ENCODE peak calls at places on chromosomes 3 and 15, in four cellular contexts. P, R, V and O are unnamed samples. For H3K27me3, the result is how much of the 10 kb centered on the place peaks cover.

GRCh38 chr3:125069968-125070745 is 14.4 kb upstream of the HEG1 start:
- DNase-seq in R (no peak), V (no peak), P (no peak), O (no peak)

GRCh38 chr15:36579792-36580431 is 486 bp downstream of the CDIN1 start:
- DNase-seq in R (no peak), V (no peak), P (no peak), O (peak)

GRCh38 chr15:75335705-75336355 is at the start of gene COMMD4:
- DNase-seq in V (peak), P (peak), R (peak), O (peak)

GRCh38 chr3:39052613-39053012 is 797 bp downstream of the WDR48 start:
- DNase-seq in R (no peak), V (no peak), P (no peak), O (no peak)

GRCh38 chr15:70632079-70632850 is 131.1 kb downstream of the UACA start:
- DNase-seq in V (no peak), R (no peak), P (no peak), O (no peak)

GRCh38 chr3:142165194-142165593 is 15.8 kb upstream of the TFDP2 start:
- DNase-seq in P (no peak), V (no peak), R (no peak), O (no peak)

GRCh38 chr3:171383206-171384018 is 76.8 kb downstream of the TNIK start:
- DNase-seq in R (no peak), V (no peak), P (no peak), O (no peak)

GRCh38 chr3:46998121-46998851 is 18.8 kb downstream of the NBEAL2 start:
- DNase-seq in R (peak), P (peak), V (no peak), O (peak)

GRCh38 chr15:61118885-61119284 is 110.2 kb downstream of the RORA start:
- DNase-seq in P (no peak), V (no peak), R (peak), O (no peak)

GRCh38 chr15:84795186-84795585 is 22.0 kb upstream of the ALPK3 start:
- DNase-seq in R (no peak), P (no peak), V (no peak), O (no peak)

GRCh38 chr3:55416381-55416821 is 70.7 kb downstream of the WNT5A start:
- DNase-seq in V (peak), P (no peak), R (no peak), O (no peak)

GRCh38 chr3:62951037-62951613 is 75.9 kb upstream of the CADPS start:
- DNase-seq in R (peak), P (no peak), V (no peak), O (no peak)

GRCh38 chr3:72938471-72939265 is 50.8 kb downstream of the GXYLT2 start:
- DNase-seq in V (peak), P (peak), R (peak), O (peak)

GRCh38 chr15:70714575-70714974 is 48.8 kb downstream of the UACA start:
- DNase-seq in R (no peak), V (no peak), P (no peak), O (no peak)

GRCh38 chr3:125236331-125236903 is 23.9 kb upstream of the SLC12A8 start:
- DNase-seq in P (peak), R (no peak), V (no peak), O (no peak)

GRCh38 chr3:149969945-149970715 is 565 bp downstream of the PFN2 start:
- DNase-seq in R (peak), P (peak), V (peak), O (peak)

GRCh38 chr3:8837172-8837571 is 67.8 kb upstream of the OXTR start:
- DNase-seq in P (no peak), R (no peak), V (no peak), O (no peak)

GRCh38 chr3:116445291-116445841 is at the start of gene LSAMP:
- DNase-seq in P (peak), R (peak), V (no peak), O (no peak)

GRCh38 chr3:14867936-14868570 is 49.3 kb downstream of the FGD5 start:
- DNase-seq in P (no peak), R (no peak), V (no peak), O (no peak)

GRCh38 chr3:45516829-45517228 is 77.7 kb upstream of the LIMD1 start:
- DNase-seq in P (no peak), R (no peak), V (peak), O (no peak)

GRCh38 chr3:42652611-42653302 is 740 bp upstream of the ZBTB47 start:
- DNase-seq in V (peak), P (peak), R (peak), O (no peak)

GRCh38 chr3:24545917-24546316 is 51.3 kb upstream of the THRB start:
- DNase-seq in P (peak), V (no peak), R (no peak), O (no peak)

GRCh38 chr15:51198701-51199253 is 104.1 kb upstream of the TNFAIP8L3 start:
- DNase-seq in R (no peak), V (no peak), P (no peak), O (no peak)

GRCh38 chr15:63178034-63178433 is 11.4 kb upstream of the RAB8B start:
- DNase-seq in P (no peak), V (no peak), R (peak), O (no peak)

GRCh38 chr15:71970435-71970834 is 147.5 kb downstream of the MYO9A start:
- DNase-seq in R (no peak), P (no peak), V (no peak), O (no peak)

GRCh38 chr15:71975816-71976150 is 142.2 kb downstream of the MYO9A start:
- DNase-seq in V (no peak), P (no peak), R (no peak), O (no peak)

GRCh38 chr15:71971905-71972304 is 146.0 kb downstream of the MYO9A start:
- DNase-seq in P (no peak), R (no peak), V (no peak), O (no peak)

GRCh38 chr15:71973366-71973765 is 144.6 kb downstream of the MYO9A start:
- DNase-seq in R (no peak), P (no peak), V (no peak), O (no peak)

DNA sequence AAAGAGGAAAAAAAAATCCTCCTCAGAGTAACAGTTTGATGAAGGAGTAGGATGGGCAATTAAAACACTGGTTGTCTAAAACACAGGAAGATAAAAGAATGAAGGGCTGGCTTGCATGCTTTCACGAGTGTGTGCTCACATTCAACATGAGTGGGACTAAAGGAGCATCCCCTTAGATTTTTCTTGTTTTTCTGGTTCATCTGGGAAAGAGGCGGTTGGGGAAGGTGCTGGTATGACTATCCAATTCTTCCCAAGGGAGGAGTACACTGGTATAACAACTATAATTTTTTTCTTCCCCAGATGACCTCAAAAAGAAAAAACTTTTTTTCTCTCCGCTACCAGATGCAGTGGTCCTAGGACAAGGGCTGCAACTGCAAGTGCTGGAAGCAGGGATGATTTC is 143.7 kb downstream of the MYO9A start:
- DNase-seq in R (no peak), P (no peak), V (no peak), O (no peak)
- H3K27ac ChIP-seq in R (no peak), P (no peak), V (no peak), O (no peak)

GRCh38 chr3:37945803-37946530 is 44.6 kb upstream of the VILL start:
- DNase-seq in V (peak), P (peak), R (peak), O (no peak)
- H3K27me3 ChIP-seq in V (under half), P (under half), R (under half), O (under half)

GRCh38 chr15:90213123-90213817 is 12.1 kb downstream of the SEMA4B start:
- DNase-seq in R (peak), V (no peak), P (peak), O (no peak)
- H3K27ac ChIP-seq in R (no peak), V (no peak), P (peak), O (no peak)

GRCh38 chr3:122014741-122015140 is 7.3 kb downstream of the ILDR1 start:
- DNase-seq in V (no peak), R (no peak), P (no peak), O (no peak)
- H3K27me3 ChIP-seq in V (under half), R (under half), P (under half), O (under half)

DNA sequence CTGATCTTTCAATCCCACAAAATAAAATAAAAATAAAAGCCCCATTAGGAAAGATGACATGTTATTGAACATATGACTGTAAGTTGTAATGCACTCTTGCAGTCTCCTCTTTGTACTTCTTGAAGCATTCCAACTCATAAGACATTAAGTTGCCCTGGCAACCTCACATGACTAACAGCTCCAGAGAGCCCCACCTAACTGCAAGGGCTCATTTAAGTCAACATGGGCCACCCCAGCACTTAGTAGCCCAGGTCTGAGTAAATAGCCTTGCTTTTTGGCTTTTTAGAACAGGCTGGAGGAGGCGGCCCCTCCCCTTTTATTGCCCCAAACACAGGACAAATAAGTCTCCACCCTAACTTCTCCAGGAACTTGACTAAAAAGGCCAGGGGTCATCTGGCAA is 135.1 kb downstream of the TMCO5A start:
- DNase-seq in R (no peak), V (no peak), P (peak), O (no peak)
- H3K27ac ChIP-seq in R (no peak), V (peak), P (peak), O (no peak)